ENCODE peak calls at places on chromosome 1, in six cellular contexts. One of them, this sample, is unnamed.

GRCh38 chr1:149886396-149887195 is 12.8 kb upstream of the BOLA1 start:
- DNase-seq in foreskin keratinocyte: peak
- DNase-seq in left ventricle myocardium inferior: peak
- DNase-seq in thoracic aorta: peak
- DNase-seq in cardiac muscle cell: peak
- DNase-seq in MCF 10A: peak
- DNase-seq in this sample: peak

GRCh38 chr1:15799004-15799867 is 8.2 kb downstream of the UQCRHL start:
- DNase-seq in foreskin keratinocyte: peak
- DNase-seq in left ventricle myocardium inferior: peak
- DNase-seq in thoracic aorta: peak
- DNase-seq in cardiac muscle cell: no peak
- DNase-seq in MCF 10A: peak
- DNase-seq in this sample: peak

GRCh38 chr1:24503003-24503751 is 541 bp downstream of the RCAN3 start:
- DNase-seq in foreskin keratinocyte: peak
- DNase-seq in left ventricle myocardium inferior: peak
- DNase-seq in thoracic aorta: no peak
- DNase-seq in cardiac muscle cell: peak
- DNase-seq in MCF 10A: peak
- DNase-seq in this sample: no peak

GRCh38 chr1:47692196-47692595 is 254.4 kb downstream of the FOXD2 start:
- DNase-seq in foreskin keratinocyte: no peak
- DNase-seq in left ventricle myocardium inferior: no peak
- DNase-seq in thoracic aorta: no peak
- DNase-seq in cardiac muscle cell: no peak
- DNase-seq in MCF 10A: no peak
- DNase-seq in this sample: no peak

GRCh38 chr1:21324368-21325137 is 34.3 kb upstream of the ECE1 start:
- DNase-seq in foreskin keratinocyte: peak
- DNase-seq in left ventricle myocardium inferior: peak
- DNase-seq in thoracic aorta: peak
- DNase-seq in cardiac muscle cell: no peak
- DNase-seq in MCF 10A: peak
- DNase-seq in this sample: peak

GRCh38 chr1:177932123-177932522 is 37.7 kb downstream of the SEC16B start:
- DNase-seq in foreskin keratinocyte: no peak
- DNase-seq in left ventricle myocardium inferior: no peak
- DNase-seq in thoracic aorta: no peak
- DNase-seq in cardiac muscle cell: no peak
- DNase-seq in MCF 10A: no peak
- DNase-seq in this sample: no peak

GRCh38 chr1:241356519-241357365 is at the start of gene RGS7:
- DNase-seq in foreskin keratinocyte: no peak
- DNase-seq in left ventricle myocardium inferior: peak
- DNase-seq in thoracic aorta: no peak
- DNase-seq in cardiac muscle cell: peak
- DNase-seq in MCF 10A: peak
- DNase-seq in this sample: no peak

GRCh38 chr1:160799641-160800040 is 3.7 kb downstream of the LY9 start:
- DNase-seq in foreskin keratinocyte: no peak
- DNase-seq in left ventricle myocardium inferior: no peak
- DNase-seq in thoracic aorta: no peak
- DNase-seq in cardiac muscle cell: no peak
- DNase-seq in MCF 10A: no peak
- DNase-seq in this sample: no peak

GRCh38 chr1:161721738-161722343 is 497 bp downstream of the FCRLB start:
- DNase-seq in foreskin keratinocyte: no peak
- DNase-seq in left ventricle myocardium inferior: no peak
- DNase-seq in thoracic aorta: no peak
- DNase-seq in cardiac muscle cell: no peak
- DNase-seq in MCF 10A: peak
- DNase-seq in this sample: no peak

GRCh38 chr1:211537253-211537652 is 41.7 kb downstream of the SLC30A1 start:
- DNase-seq in foreskin keratinocyte: no peak
- DNase-seq in left ventricle myocardium inferior: no peak
- DNase-seq in thoracic aorta: no peak
- DNase-seq in cardiac muscle cell: no peak
- DNase-seq in MCF 10A: no peak
- DNase-seq in this sample: no peak
- TF ChIP-seq CTCF in foreskin keratinocyte: no peak
- TF ChIP-seq CTCF in left ventricle myocardium inferior: no peak
- TF ChIP-seq CTCF in thoracic aorta: no peak
- TF ChIP-seq CTCF in cardiac muscle cell: no peak
- TF ChIP-seq CTCF in MCF 10A: no peak
- TF ChIP-seq CTCF in this sample: no peak

GRCh38 chr1:226110249-226111108 is 48.0 kb downstream of the H3-3A start:
- DNase-seq in foreskin keratinocyte: no peak
- DNase-seq in left ventricle myocardium inferior: peak
- DNase-seq in thoracic aorta: peak
- DNase-seq in cardiac muscle cell: peak
- DNase-seq in MCF 10A: peak
- DNase-seq in this sample: peak

GRCh38 chr1:226107471-226108460 is 45.2 kb downstream of the H3-3A start:
- DNase-seq in foreskin keratinocyte: no peak
- DNase-seq in left ventricle myocardium inferior: no peak
- DNase-seq in thoracic aorta: no peak
- DNase-seq in cardiac muscle cell: no peak
- DNase-seq in MCF 10A: no peak
- DNase-seq in this sample: no peak

GRCh38 chr1:226109829-226110248 is 47.3 kb downstream of the H3-3A start:
- DNase-seq in foreskin keratinocyte: no peak
- DNase-seq in left ventricle myocardium inferior: peak
- DNase-seq in thoracic aorta: peak
- DNase-seq in cardiac muscle cell: peak
- DNase-seq in MCF 10A: peak
- DNase-seq in this sample: peak

GRCh38 chr1:226111109-226111864 is 48.8 kb downstream of the H3-3A start:
- DNase-seq in foreskin keratinocyte: no peak
- DNase-seq in left ventricle myocardium inferior: no peak
- DNase-seq in thoracic aorta: no peak
- DNase-seq in cardiac muscle cell: peak
- DNase-seq in MCF 10A: no peak
- DNase-seq in this sample: no peak

DNA sequence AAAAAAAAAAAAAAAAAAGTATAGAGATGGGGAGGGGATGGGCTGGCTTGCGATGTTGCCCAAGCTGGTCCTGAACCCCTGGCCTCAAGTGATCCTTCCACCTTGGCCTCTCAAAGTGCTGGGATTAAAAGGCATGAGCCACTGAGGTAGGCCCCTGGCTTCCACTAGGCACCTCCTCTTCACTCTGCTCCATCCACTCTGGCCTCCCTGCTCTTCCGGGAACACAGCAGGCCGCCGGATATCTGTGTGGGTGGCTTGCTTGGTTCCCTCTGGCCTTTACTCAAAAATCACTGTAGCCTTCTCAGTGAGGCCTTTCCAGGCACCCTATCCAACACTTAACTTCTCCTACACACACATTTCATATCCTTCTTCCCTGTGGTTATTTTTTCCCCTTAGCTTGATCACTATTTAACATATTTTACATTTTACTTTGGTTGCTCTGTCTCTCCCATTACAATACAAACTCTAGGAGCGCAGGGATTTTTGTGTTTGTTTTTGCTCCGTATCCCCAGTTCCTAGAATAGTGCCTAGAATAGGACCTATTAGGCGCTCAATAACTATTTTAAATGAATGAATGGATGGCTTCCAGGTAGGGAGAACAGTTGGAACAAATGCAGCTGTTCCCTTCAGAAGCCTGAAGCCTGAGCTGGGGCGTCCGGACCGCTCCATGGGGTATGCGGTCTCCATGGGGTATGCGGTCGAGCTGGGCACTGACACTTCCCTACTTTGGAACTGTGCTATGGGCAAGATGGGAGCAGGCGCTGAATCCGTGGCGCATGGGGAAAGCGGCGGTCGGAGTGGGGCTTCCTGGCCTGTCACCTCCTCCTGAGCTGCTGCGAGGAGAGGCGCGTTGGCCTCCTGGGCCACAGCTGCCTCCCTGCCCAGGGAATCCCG is 46.7 kb downstream of the H3-3A start:
- DNase-seq in foreskin keratinocyte: no peak
- DNase-seq in left ventricle myocardium inferior: peak
- DNase-seq in thoracic aorta: no peak
- DNase-seq in cardiac muscle cell: no peak
- DNase-seq in MCF 10A: peak
- DNase-seq in this sample: no peak
- TF ChIP-seq CTCF in foreskin keratinocyte: no peak
- TF ChIP-seq CTCF in left ventricle myocardium inferior: no peak
- TF ChIP-seq CTCF in thoracic aorta: no peak
- TF ChIP-seq CTCF in cardiac muscle cell: no peak
- TF ChIP-seq CTCF in MCF 10A: no peak
- TF ChIP-seq CTCF in this sample: no peak

GRCh38 chr1:6357243-6357929 is 36.2 kb downstream of the ACOT7 start:
- DNase-seq in foreskin keratinocyte: no peak
- DNase-seq in left ventricle myocardium inferior: no peak
- DNase-seq in thoracic aorta: no peak
- DNase-seq in cardiac muscle cell: no peak
- DNase-seq in MCF 10A: no peak
- DNase-seq in this sample: no peak
- TF ChIP-seq CTCF in foreskin keratinocyte: peak
- TF ChIP-seq CTCF in left ventricle myocardium inferior: no peak
- TF ChIP-seq CTCF in thoracic aorta: no peak
- TF ChIP-seq CTCF in cardiac muscle cell: peak
- TF ChIP-seq CTCF in MCF 10A: no peak
- TF ChIP-seq CTCF in this sample: no peak

GRCh38 chr1:223225061-223225460 is 82.0 kb upstream of the TLR5 start:
- DNase-seq in foreskin keratinocyte: no peak
- DNase-seq in left ventricle myocardium inferior: no peak
- DNase-seq in thoracic aorta: no peak
- DNase-seq in cardiac muscle cell: no peak
- DNase-seq in MCF 10A: no peak
- DNase-seq in this sample: no peak
- TF ChIP-seq CTCF in foreskin keratinocyte: no peak
- TF ChIP-seq CTCF in left ventricle myocardium inferior: no peak
- TF ChIP-seq CTCF in thoracic aorta: no peak
- TF ChIP-seq CTCF in cardiac muscle cell: no peak
- TF ChIP-seq CTCF in MCF 10A: no peak
- TF ChIP-seq CTCF in this sample: no peak